ENCODE peak calls at places on chromosome 21, in eight cellular contexts. O is cardiac fibroblast; X is amygdala; L is dorsolateral prefrontal cortex; Z is central memory CD4-positive, alpha-beta T cell; E is HT-29; C is cardiac muscle cell; K is PC-9. Q is an unnamed sample.

GRCh38 chr21:34908424-34909055 is 140.6 kb downstream of the RUNX1 start:
- DNase-seq in O (peak; percentile 71), X (no peak), L (no peak), Z (no peak), E (no peak), C (peak; percentile 86), K (no peak), Q (peak; percentile 13)

GRCh38 chr21:42864286-42864685 is 15.1 kb downstream of the WDR4 start:
- DNase-seq in O (no peak), X (no peak), L (no peak), Z (no peak), E (no peak), C (no peak), K (no peak), Q (no peak)

GRCh38 chr21:36150192-36150711 is 6.4 kb upstream of the DOP1B start:
- DNase-seq in O (peak; percentile 37), X (peak; percentile 16), L (no peak), Z (no peak), E (no peak), C (peak; percentile 71), K (no peak), Q (no peak)

GRCh38 chr21:26127918-26128317 is 42.7 kb downstream of the APP start:
- DNase-seq in O (peak; percentile 62), X (no peak), L (peak; percentile 55), Z (no peak), E (no peak), C (peak; percentile 45), K (no peak), Q (no peak)

GRCh38 chr21:42521384-42521783 is 7.7 kb downstream of the SLC37A1 start:
- DNase-seq in O (no peak), X (no peak), L (no peak), Z (no peak), E (no peak), C (no peak), K (no peak), Q (no peak)

GRCh38 chr21:44701541-44701940 is 4.6 kb downstream of the KRTAP10-12 start:
- DNase-seq in O (no peak), X (no peak), L (no peak), Z (no peak), E (no peak), C (no peak), K (no peak), Q (no peak)

GRCh38 chr21:38341546-38342012 is 84.8 kb downstream of the KCNJ15 start:
- DNase-seq in O (peak; percentile 62), X (no peak), L (no peak), Z (no peak), E (no peak), C (no peak), K (no peak), Q (no peak)

GRCh38 chr21:37532868-37533780 is 166.6 kb downstream of the DYRK1A start:
- DNase-seq in O (peak; percentile 41), X (no peak), L (no peak), Z (no peak), E (peak; percentile 30), C (no peak), K (peak; percentile 77), Q (peak; percentile 47)

GRCh38 chr21:45167796-45168222 is 93.4 kb downstream of the ADARB1 start:
- DNase-seq in O (peak; percentile 70), X (no peak), L (no peak), Z (no peak), E (no peak), C (peak; percentile 73), K (no peak), Q (no peak)

GRCh38 chr21:44706026-44706705 is 5.2 kb downstream of the TSPEAR start:
- DNase-seq in O (no peak), X (no peak), L (no peak), Z (no peak), E (no peak), C (no peak), K (no peak), Q (no peak)

GRCh38 chr21:44618909-44619308 is 7.0 kb downstream of the KRTAP10-8 start:
- DNase-seq in O (no peak), X (no peak), L (no peak), Z (peak; percentile 73), E (no peak), C (no peak), K (no peak), Q (no peak)